ENCODE peak calls at places on chromosomes 12 and 14, in ten cellular contexts. One of them, this sample, is unnamed.

GRCh38 chr14:100826371-100827139 is 637 bp downstream of the MEG3 start:
- DNase-seq in body of pancreas: no peak
- DNase-seq in GM23248: peak
- DNase-seq in CD4-positive, CD25-positive, alpha-beta regulatory T cell: no peak
- DNase-seq in stimulated activated CD8-positive, alpha-beta memory T cell treated with anti-CD3 and anti-CD28 coated beads, Interleukin-7, amount 100 ng/mL, for 1 hour: no peak
- DNase-seq in kidney tubule cell: no peak
- DNase-seq in ureter: no peak
- DNase-seq in cardiac fibroblast: no peak
- DNase-seq in effector memory CD8-positive, alpha-beta T cell: no peak
- DNase-seq in activated CD8-positive, alpha-beta memory T cell treated with anti-CD3 and anti-CD28 coated beads for 48 hours: no peak
- DNase-seq in this sample: no peak

GRCh38 chr12:92108651-92109050 is 37.0 kb downstream of the BTG1 start:
- DNase-seq in body of pancreas: no peak
- DNase-seq in GM23248: peak
- DNase-seq in CD4-positive, CD25-positive, alpha-beta regulatory T cell: no peak
- DNase-seq in stimulated activated CD8-positive, alpha-beta memory T cell treated with anti-CD3 and anti-CD28 coated beads, Interleukin-7, amount 100 ng/mL, for 1 hour: no peak
- DNase-seq in kidney tubule cell: no peak
- DNase-seq in ureter: peak
- DNase-seq in cardiac fibroblast: peak
- DNase-seq in effector memory CD8-positive, alpha-beta T cell: no peak
- DNase-seq in activated CD8-positive, alpha-beta memory T cell treated with anti-CD3 and anti-CD28 coated beads for 48 hours: no peak
- DNase-seq in this sample: no peak

GRCh38 chr14:90426663-90427062 is 29.8 kb downstream of the CALM1 start:
- DNase-seq in body of pancreas: peak
- DNase-seq in GM23248: peak
- DNase-seq in CD4-positive, CD25-positive, alpha-beta regulatory T cell: no peak
- DNase-seq in stimulated activated CD8-positive, alpha-beta memory T cell treated with anti-CD3 and anti-CD28 coated beads, Interleukin-7, amount 100 ng/mL, for 1 hour: no peak
- DNase-seq in kidney tubule cell: peak
- DNase-seq in ureter: peak
- DNase-seq in cardiac fibroblast: peak
- DNase-seq in effector memory CD8-positive, alpha-beta T cell: no peak
- DNase-seq in activated CD8-positive, alpha-beta memory T cell treated with anti-CD3 and anti-CD28 coated beads for 48 hours: no peak
- DNase-seq in this sample: no peak

GRCh38 chr12:41769810-41770209 is 374.9 kb downstream of the GXYLT1 start:
- DNase-seq in body of pancreas: no peak
- DNase-seq in GM23248: no peak
- DNase-seq in CD4-positive, CD25-positive, alpha-beta regulatory T cell: no peak
- DNase-seq in stimulated activated CD8-positive, alpha-beta memory T cell treated with anti-CD3 and anti-CD28 coated beads, Interleukin-7, amount 100 ng/mL, for 1 hour: no peak
- DNase-seq in kidney tubule cell: peak
- DNase-seq in ureter: no peak
- DNase-seq in cardiac fibroblast: no peak
- DNase-seq in effector memory CD8-positive, alpha-beta T cell: no peak
- DNase-seq in activated CD8-positive, alpha-beta memory T cell treated with anti-CD3 and anti-CD28 coated beads for 48 hours: no peak
- DNase-seq in this sample: no peak

GRCh38 chr14:102898298-102898697 is 24.2 kb upstream of the AMN start:
- DNase-seq in body of pancreas: no peak
- DNase-seq in GM23248: no peak
- DNase-seq in CD4-positive, CD25-positive, alpha-beta regulatory T cell: no peak
- DNase-seq in stimulated activated CD8-positive, alpha-beta memory T cell treated with anti-CD3 and anti-CD28 coated beads, Interleukin-7, amount 100 ng/mL, for 1 hour: no peak
- DNase-seq in kidney tubule cell: no peak
- DNase-seq in ureter: no peak
- DNase-seq in cardiac fibroblast: no peak
- DNase-seq in effector memory CD8-positive, alpha-beta T cell: no peak
- DNase-seq in activated CD8-positive, alpha-beta memory T cell treated with anti-CD3 and anti-CD28 coated beads for 48 hours: no peak
- DNase-seq in this sample: no peak

GRCh38 chr12:47935196-47935595 is 28.2 kb upstream of the TMEM106C start:
- DNase-seq in body of pancreas: peak
- DNase-seq in GM23248: peak
- DNase-seq in CD4-positive, CD25-positive, alpha-beta regulatory T cell: no peak
- DNase-seq in stimulated activated CD8-positive, alpha-beta memory T cell treated with anti-CD3 and anti-CD28 coated beads, Interleukin-7, amount 100 ng/mL, for 1 hour: no peak
- DNase-seq in kidney tubule cell: no peak
- DNase-seq in ureter: peak
- DNase-seq in cardiac fibroblast: peak
- DNase-seq in effector memory CD8-positive, alpha-beta T cell: no peak
- DNase-seq in activated CD8-positive, alpha-beta memory T cell treated with anti-CD3 and anti-CD28 coated beads for 48 hours: no peak
- DNase-seq in this sample: no peak

GRCh38 chr12:128381961-128382360 is 115.0 kb downstream of the TMEM132C start:
- DNase-seq in body of pancreas: no peak
- DNase-seq in GM23248: no peak
- DNase-seq in CD4-positive, CD25-positive, alpha-beta regulatory T cell: no peak
- DNase-seq in stimulated activated CD8-positive, alpha-beta memory T cell treated with anti-CD3 and anti-CD28 coated beads, Interleukin-7, amount 100 ng/mL, for 1 hour: no peak
- DNase-seq in kidney tubule cell: no peak
- DNase-seq in ureter: no peak
- DNase-seq in cardiac fibroblast: no peak
- DNase-seq in effector memory CD8-positive, alpha-beta T cell: no peak
- DNase-seq in activated CD8-positive, alpha-beta memory T cell treated with anti-CD3 and anti-CD28 coated beads for 48 hours: no peak
- DNase-seq in this sample: no peak

GRCh38 chr12:64171715-64172114 is 50.4 kb downstream of the KICS2 start:
- DNase-seq in body of pancreas: no peak
- DNase-seq in GM23248: peak
- DNase-seq in CD4-positive, CD25-positive, alpha-beta regulatory T cell: no peak
- DNase-seq in stimulated activated CD8-positive, alpha-beta memory T cell treated with anti-CD3 and anti-CD28 coated beads, Interleukin-7, amount 100 ng/mL, for 1 hour: no peak
- DNase-seq in kidney tubule cell: peak
- DNase-seq in ureter: no peak
- DNase-seq in cardiac fibroblast: peak
- DNase-seq in effector memory CD8-positive, alpha-beta T cell: no peak
- DNase-seq in activated CD8-positive, alpha-beta memory T cell treated with anti-CD3 and anti-CD28 coated beads for 48 hours: no peak
- DNase-seq in this sample: no peak

GRCh38 chr14:105021656-105022275 is 883 bp upstream of the CDCA4 start:
- DNase-seq in body of pancreas: peak
- DNase-seq in GM23248: peak
- DNase-seq in CD4-positive, CD25-positive, alpha-beta regulatory T cell: no peak
- DNase-seq in stimulated activated CD8-positive, alpha-beta memory T cell treated with anti-CD3 and anti-CD28 coated beads, Interleukin-7, amount 100 ng/mL, for 1 hour: no peak
- DNase-seq in kidney tubule cell: peak
- DNase-seq in ureter: peak
- DNase-seq in cardiac fibroblast: no peak
- DNase-seq in effector memory CD8-positive, alpha-beta T cell: no peak
- DNase-seq in activated CD8-positive, alpha-beta memory T cell treated with anti-CD3 and anti-CD28 coated beads for 48 hours: no peak
- DNase-seq in this sample: no peak

GRCh38 chr12:82554529-82554928 is 132.2 kb upstream of the TMTC2 start:
- DNase-seq in body of pancreas: no peak
- DNase-seq in GM23248: no peak
- DNase-seq in CD4-positive, CD25-positive, alpha-beta regulatory T cell: no peak
- DNase-seq in stimulated activated CD8-positive, alpha-beta memory T cell treated with anti-CD3 and anti-CD28 coated beads, Interleukin-7, amount 100 ng/mL, for 1 hour: no peak
- DNase-seq in kidney tubule cell: peak
- DNase-seq in ureter: no peak
- DNase-seq in cardiac fibroblast: peak
- DNase-seq in effector memory CD8-positive, alpha-beta T cell: no peak
- DNase-seq in activated CD8-positive, alpha-beta memory T cell treated with anti-CD3 and anti-CD28 coated beads for 48 hours: no peak
- DNase-seq in this sample: peak

GRCh38 chr14:59406454-59407245 is 58.5 kb downstream of the GPR135 start:
- DNase-seq in body of pancreas: no peak
- DNase-seq in GM23248: peak
- DNase-seq in CD4-positive, CD25-positive, alpha-beta regulatory T cell: no peak
- DNase-seq in stimulated activated CD8-positive, alpha-beta memory T cell treated with anti-CD3 and anti-CD28 coated beads, Interleukin-7, amount 100 ng/mL, for 1 hour: no peak
- DNase-seq in kidney tubule cell: no peak
- DNase-seq in ureter: no peak
- DNase-seq in cardiac fibroblast: peak
- DNase-seq in effector memory CD8-positive, alpha-beta T cell: no peak
- DNase-seq in activated CD8-positive, alpha-beta memory T cell treated with anti-CD3 and anti-CD28 coated beads for 48 hours: no peak
- DNase-seq in this sample: no peak

GRCh38 chr14:53432378-53432802 is 279.3 kb upstream of the DDHD1 start:
- DNase-seq in body of pancreas: no peak
- DNase-seq in GM23248: peak
- DNase-seq in CD4-positive, CD25-positive, alpha-beta regulatory T cell: no peak
- DNase-seq in stimulated activated CD8-positive, alpha-beta memory T cell treated with anti-CD3 and anti-CD28 coated beads, Interleukin-7, amount 100 ng/mL, for 1 hour: no peak
- DNase-seq in kidney tubule cell: peak
- DNase-seq in ureter: no peak
- DNase-seq in cardiac fibroblast: peak
- DNase-seq in effector memory CD8-positive, alpha-beta T cell: no peak
- DNase-seq in activated CD8-positive, alpha-beta memory T cell treated with anti-CD3 and anti-CD28 coated beads for 48 hours: no peak
- DNase-seq in this sample: no peak

GRCh38 chr12:19885092-19885813 is 446.0 kb downstream of the AEBP2 start:
- DNase-seq in body of pancreas: no peak
- DNase-seq in GM23248: no peak
- DNase-seq in CD4-positive, CD25-positive, alpha-beta regulatory T cell: no peak
- DNase-seq in stimulated activated CD8-positive, alpha-beta memory T cell treated with anti-CD3 and anti-CD28 coated beads, Interleukin-7, amount 100 ng/mL, for 1 hour: no peak
- DNase-seq in kidney tubule cell: no peak
- DNase-seq in ureter: no peak
- DNase-seq in cardiac fibroblast: no peak
- DNase-seq in effector memory CD8-positive, alpha-beta T cell: no peak
- DNase-seq in activated CD8-positive, alpha-beta memory T cell treated with anti-CD3 and anti-CD28 coated beads for 48 hours: no peak
- DNase-seq in this sample: no peak

GRCh38 chr12:46956451-46957035 is 122.9 kb upstream of the PCED1B start:
- DNase-seq in body of pancreas: no peak
- DNase-seq in GM23248: no peak
- DNase-seq in CD4-positive, CD25-positive, alpha-beta regulatory T cell: no peak
- DNase-seq in stimulated activated CD8-positive, alpha-beta memory T cell treated with anti-CD3 and anti-CD28 coated beads, Interleukin-7, amount 100 ng/mL, for 1 hour: no peak
- DNase-seq in kidney tubule cell: no peak
- DNase-seq in ureter: no peak
- DNase-seq in cardiac fibroblast: no peak
- DNase-seq in effector memory CD8-positive, alpha-beta T cell: no peak
- DNase-seq in activated CD8-positive, alpha-beta memory T cell treated with anti-CD3 and anti-CD28 coated beads for 48 hours: no peak
- DNase-seq in this sample: no peak

GRCh38 chr12:77833329-77833728 is 2.6 kb downstream of the NAV3 start:
- DNase-seq in body of pancreas: no peak
- DNase-seq in GM23248: no peak
- DNase-seq in CD4-positive, CD25-positive, alpha-beta regulatory T cell: no peak
- DNase-seq in stimulated activated CD8-positive, alpha-beta memory T cell treated with anti-CD3 and anti-CD28 coated beads, Interleukin-7, amount 100 ng/mL, for 1 hour: no peak
- DNase-seq in kidney tubule cell: no peak
- DNase-seq in ureter: no peak
- DNase-seq in cardiac fibroblast: peak
- DNase-seq in effector memory CD8-positive, alpha-beta T cell: no peak
- DNase-seq in activated CD8-positive, alpha-beta memory T cell treated with anti-CD3 and anti-CD28 coated beads for 48 hours: no peak
- DNase-seq in this sample: no peak

GRCh38 chr14:92026548-92027190 is 13.2 kb downstream of the TRIP11 start:
- DNase-seq in body of pancreas: no peak
- DNase-seq in GM23248: no peak
- DNase-seq in CD4-positive, CD25-positive, alpha-beta regulatory T cell: no peak
- DNase-seq in stimulated activated CD8-positive, alpha-beta memory T cell treated with anti-CD3 and anti-CD28 coated beads, Interleukin-7, amount 100 ng/mL, for 1 hour: no peak
- DNase-seq in kidney tubule cell: no peak
- DNase-seq in ureter: no peak
- DNase-seq in cardiac fibroblast: no peak
- DNase-seq in effector memory CD8-positive, alpha-beta T cell: no peak
- DNase-seq in activated CD8-positive, alpha-beta memory T cell treated with anti-CD3 and anti-CD28 coated beads for 48 hours: no peak
- DNase-seq in this sample: no peak

GRCh38 chr12:48164456-48164855 is 7.1 kb upstream of the ASB8 start:
- DNase-seq in body of pancreas: no peak
- DNase-seq in GM23248: no peak
- DNase-seq in CD4-positive, CD25-positive, alpha-beta regulatory T cell: no peak
- DNase-seq in stimulated activated CD8-positive, alpha-beta memory T cell treated with anti-CD3 and anti-CD28 coated beads, Interleukin-7, amount 100 ng/mL, for 1 hour: no peak
- DNase-seq in kidney tubule cell: no peak
- DNase-seq in ureter: no peak
- DNase-seq in cardiac fibroblast: no peak
- DNase-seq in effector memory CD8-positive, alpha-beta T cell: no peak
- DNase-seq in activated CD8-positive, alpha-beta memory T cell treated with anti-CD3 and anti-CD28 coated beads for 48 hours: no peak
- DNase-seq in this sample: no peak

GRCh38 chr12:9606736-9607372 is 862 bp downstream of the KLRB1 start:
- DNase-seq in body of pancreas: no peak
- DNase-seq in GM23248: no peak
- DNase-seq in CD4-positive, CD25-positive, alpha-beta regulatory T cell: no peak
- DNase-seq in stimulated activated CD8-positive, alpha-beta memory T cell treated with anti-CD3 and anti-CD28 coated beads, Interleukin-7, amount 100 ng/mL, for 1 hour: no peak
- DNase-seq in kidney tubule cell: no peak
- DNase-seq in ureter: no peak
- DNase-seq in cardiac fibroblast: no peak
- DNase-seq in effector memory CD8-positive, alpha-beta T cell: no peak
- DNase-seq in activated CD8-positive, alpha-beta memory T cell treated with anti-CD3 and anti-CD28 coated beads for 48 hours: no peak
- DNase-seq in this sample: no peak

GRCh38 chr14:97584528-97584927 is 787.3 kb downstream of the VRK1 start:
- DNase-seq in body of pancreas: no peak
- DNase-seq in GM23248: no peak
- DNase-seq in CD4-positive, CD25-positive, alpha-beta regulatory T cell: no peak
- DNase-seq in stimulated activated CD8-positive, alpha-beta memory T cell treated with anti-CD3 and anti-CD28 coated beads, Interleukin-7, amount 100 ng/mL, for 1 hour: no peak
- DNase-seq in kidney tubule cell: no peak
- DNase-seq in ureter: no peak
- DNase-seq in cardiac fibroblast: no peak
- DNase-seq in effector memory CD8-positive, alpha-beta T cell: no peak
- DNase-seq in activated CD8-positive, alpha-beta memory T cell treated with anti-CD3 and anti-CD28 coated beads for 48 hours: no peak
- DNase-seq in this sample: no peak

GRCh38 chr14:81402123-81402495 is 2.0 kb upstream of the STON2 start:
- DNase-seq in body of pancreas: no peak
- DNase-seq in GM23248: peak
- DNase-seq in CD4-positive, CD25-positive, alpha-beta regulatory T cell: no peak
- DNase-seq in stimulated activated CD8-positive, alpha-beta memory T cell treated with anti-CD3 and anti-CD28 coated beads, Interleukin-7, amount 100 ng/mL, for 1 hour: no peak
- DNase-seq in kidney tubule cell: peak
- DNase-seq in ureter: no peak
- DNase-seq in cardiac fibroblast: peak
- DNase-seq in effector memory CD8-positive, alpha-beta T cell: no peak
- DNase-seq in activated CD8-positive, alpha-beta memory T cell treated with anti-CD3 and anti-CD28 coated beads for 48 hours: no peak
- DNase-seq in this sample: no peak

GRCh38 chr12:17928708-17929366 is 161.2 kb downstream of the RERGL start:
- DNase-seq in body of pancreas: no peak
- DNase-seq in GM23248: peak
- DNase-seq in CD4-positive, CD25-positive, alpha-beta regulatory T cell: no peak
- DNase-seq in stimulated activated CD8-positive, alpha-beta memory T cell treated with anti-CD3 and anti-CD28 coated beads, Interleukin-7, amount 100 ng/mL, for 1 hour: no peak
- DNase-seq in kidney tubule cell: peak
- DNase-seq in ureter: no peak
- DNase-seq in cardiac fibroblast: peak
- DNase-seq in effector memory CD8-positive, alpha-beta T cell: no peak
- DNase-seq in activated CD8-positive, alpha-beta memory T cell treated with anti-CD3 and anti-CD28 coated beads for 48 hours: no peak
- DNase-seq in this sample: peak

GRCh38 chr12:120157678-120158077 is 36.8 kb downstream of the GCN1 start:
- DNase-seq in body of pancreas: no peak
- DNase-seq in GM23248: no peak
- DNase-seq in CD4-positive, CD25-positive, alpha-beta regulatory T cell: no peak
- DNase-seq in stimulated activated CD8-positive, alpha-beta memory T cell treated with anti-CD3 and anti-CD28 coated beads, Interleukin-7, amount 100 ng/mL, for 1 hour: no peak
- DNase-seq in kidney tubule cell: no peak
- DNase-seq in ureter: no peak
- DNase-seq in cardiac fibroblast: no peak
- DNase-seq in effector memory CD8-positive, alpha-beta T cell: no peak
- DNase-seq in activated CD8-positive, alpha-beta memory T cell treated with anti-CD3 and anti-CD28 coated beads for 48 hours: no peak
- DNase-seq in this sample: no peak

GRCh38 chr14:97251423-97252155 is 454.4 kb downstream of the VRK1 start:
- DNase-seq in body of pancreas: no peak
- DNase-seq in GM23248: no peak
- DNase-seq in CD4-positive, CD25-positive, alpha-beta regulatory T cell: no peak
- DNase-seq in stimulated activated CD8-positive, alpha-beta memory T cell treated with anti-CD3 and anti-CD28 coated beads, Interleukin-7, amount 100 ng/mL, for 1 hour: no peak
- DNase-seq in kidney tubule cell: no peak
- DNase-seq in ureter: no peak
- DNase-seq in cardiac fibroblast: no peak
- DNase-seq in effector memory CD8-positive, alpha-beta T cell: no peak
- DNase-seq in activated CD8-positive, alpha-beta memory T cell treated with anti-CD3 and anti-CD28 coated beads for 48 hours: no peak
- DNase-seq in this sample: no peak

GRCh38 chr12:40034712-40035111 is 71.2 kb downstream of the SLC2A13 start:
- DNase-seq in body of pancreas: no peak
- DNase-seq in GM23248: peak
- DNase-seq in CD4-positive, CD25-positive, alpha-beta regulatory T cell: no peak
- DNase-seq in stimulated activated CD8-positive, alpha-beta memory T cell treated with anti-CD3 and anti-CD28 coated beads, Interleukin-7, amount 100 ng/mL, for 1 hour: no peak
- DNase-seq in kidney tubule cell: no peak
- DNase-seq in ureter: no peak
- DNase-seq in cardiac fibroblast: peak
- DNase-seq in effector memory CD8-positive, alpha-beta T cell: no peak
- DNase-seq in activated CD8-positive, alpha-beta memory T cell treated with anti-CD3 and anti-CD28 coated beads for 48 hours: no peak
- DNase-seq in this sample: no peak

GRCh38 chr12:104347374-104348075 is 44.0 kb downstream of the EID3 start:
- DNase-seq in body of pancreas: no peak
- DNase-seq in GM23248: peak
- DNase-seq in CD4-positive, CD25-positive, alpha-beta regulatory T cell: no peak
- DNase-seq in stimulated activated CD8-positive, alpha-beta memory T cell treated with anti-CD3 and anti-CD28 coated beads, Interleukin-7, amount 100 ng/mL, for 1 hour: no peak
- DNase-seq in kidney tubule cell: peak
- DNase-seq in ureter: no peak
- DNase-seq in cardiac fibroblast: peak
- DNase-seq in effector memory CD8-positive, alpha-beta T cell: no peak
- DNase-seq in activated CD8-positive, alpha-beta memory T cell treated with anti-CD3 and anti-CD28 coated beads for 48 hours: no peak
- DNase-seq in this sample: no peak